ENCODE peak calls at places on chromosomes 3 and 15, in nine cellular contexts. One of them, this sample, is unnamed.

GRCh38 chr3:128486157-128486691 is 6.8 kb downstream of the GATA2 start:
- DNase-seq in A673: no peak
- DNase-seq in activated CD8-positive, alpha-beta memory T cell treated with anti-CD3 and anti-CD28 coated beads, Interleukin-2, amount 50 U/mL, for 48 hours: no peak
- DNase-seq in stimulated activated CD8-positive, alpha-beta memory T cell treated with anti-CD3 and anti-CD28 coated beads, Interleukin-7, amount 100 ng/mL, for 48 hours: no peak
- DNase-seq in posterior cingulate gyrus: no peak
- DNase-seq in effector memory CD4-positive, alpha-beta T cell: no peak
- DNase-seq in right lobe of liver: no peak
- DNase-seq in hepatocyte: no peak
- DNase-seq in pancreas: no peak
- DNase-seq in this sample: no peak

GRCh38 chr3:81744366-81744765 is 17.1 kb downstream of the GBE1 start:
- DNase-seq in A673: peak
- DNase-seq in activated CD8-positive, alpha-beta memory T cell treated with anti-CD3 and anti-CD28 coated beads, Interleukin-2, amount 50 U/mL, for 48 hours: no peak
- DNase-seq in stimulated activated CD8-positive, alpha-beta memory T cell treated with anti-CD3 and anti-CD28 coated beads, Interleukin-7, amount 100 ng/mL, for 48 hours: no peak
- DNase-seq in posterior cingulate gyrus: no peak
- DNase-seq in effector memory CD4-positive, alpha-beta T cell: no peak
- DNase-seq in right lobe of liver: no peak
- DNase-seq in hepatocyte: peak
- DNase-seq in pancreas: no peak
- DNase-seq in this sample: no peak

GRCh38 chr15:59349715-59350420 is 22.8 kb downstream of the MYO1E start:
- DNase-seq in A673: no peak
- DNase-seq in activated CD8-positive, alpha-beta memory T cell treated with anti-CD3 and anti-CD28 coated beads, Interleukin-2, amount 50 U/mL, for 48 hours: no peak
- DNase-seq in stimulated activated CD8-positive, alpha-beta memory T cell treated with anti-CD3 and anti-CD28 coated beads, Interleukin-7, amount 100 ng/mL, for 48 hours: no peak
- DNase-seq in posterior cingulate gyrus: no peak
- DNase-seq in effector memory CD4-positive, alpha-beta T cell: no peak
- DNase-seq in right lobe of liver: no peak
- DNase-seq in hepatocyte: peak
- DNase-seq in pancreas: no peak
- DNase-seq in this sample: no peak

GRCh38 chr3:147305533-147306241 is 100.7 kb downstream of the ZIC4 start:
- DNase-seq in A673: no peak
- DNase-seq in activated CD8-positive, alpha-beta memory T cell treated with anti-CD3 and anti-CD28 coated beads, Interleukin-2, amount 50 U/mL, for 48 hours: no peak
- DNase-seq in stimulated activated CD8-positive, alpha-beta memory T cell treated with anti-CD3 and anti-CD28 coated beads, Interleukin-7, amount 100 ng/mL, for 48 hours: no peak
- DNase-seq in posterior cingulate gyrus: no peak
- DNase-seq in effector memory CD4-positive, alpha-beta T cell: no peak
- DNase-seq in right lobe of liver: no peak
- DNase-seq in hepatocyte: no peak
- DNase-seq in pancreas: no peak
- DNase-seq in this sample: no peak

GRCh38 chr3:177337548-177338331 is 140.5 kb upstream of the TBL1XR1 start:
- DNase-seq in A673: no peak
- DNase-seq in activated CD8-positive, alpha-beta memory T cell treated with anti-CD3 and anti-CD28 coated beads, Interleukin-2, amount 50 U/mL, for 48 hours: peak
- DNase-seq in stimulated activated CD8-positive, alpha-beta memory T cell treated with anti-CD3 and anti-CD28 coated beads, Interleukin-7, amount 100 ng/mL, for 48 hours: peak
- DNase-seq in posterior cingulate gyrus: no peak
- DNase-seq in effector memory CD4-positive, alpha-beta T cell: peak
- DNase-seq in right lobe of liver: no peak
- DNase-seq in hepatocyte: no peak
- DNase-seq in pancreas: no peak
- DNase-seq in this sample: no peak

GRCh38 chr15:40847225-40847961 is 3.5 kb downstream of the SPINT1 start:
- DNase-seq in A673: peak
- DNase-seq in activated CD8-positive, alpha-beta memory T cell treated with anti-CD3 and anti-CD28 coated beads, Interleukin-2, amount 50 U/mL, for 48 hours: no peak
- DNase-seq in stimulated activated CD8-positive, alpha-beta memory T cell treated with anti-CD3 and anti-CD28 coated beads, Interleukin-7, amount 100 ng/mL, for 48 hours: no peak
- DNase-seq in posterior cingulate gyrus: no peak
- DNase-seq in effector memory CD4-positive, alpha-beta T cell: no peak
- DNase-seq in right lobe of liver: peak
- DNase-seq in hepatocyte: peak
- DNase-seq in pancreas: peak
- DNase-seq in this sample: peak

GRCh38 chr3:160003520-160004128 is 15.0 kb downstream of the IL12A start:
- DNase-seq in A673: peak
- DNase-seq in activated CD8-positive, alpha-beta memory T cell treated with anti-CD3 and anti-CD28 coated beads, Interleukin-2, amount 50 U/mL, for 48 hours: peak
- DNase-seq in stimulated activated CD8-positive, alpha-beta memory T cell treated with anti-CD3 and anti-CD28 coated beads, Interleukin-7, amount 100 ng/mL, for 48 hours: no peak
- DNase-seq in posterior cingulate gyrus: peak
- DNase-seq in effector memory CD4-positive, alpha-beta T cell: no peak
- DNase-seq in right lobe of liver: peak
- DNase-seq in hepatocyte: peak
- DNase-seq in pancreas: peak
- DNase-seq in this sample: peak

GRCh38 chr3:123660900-123661299 is 76.0 kb upstream of the HACD2 start:
- DNase-seq in A673: peak
- DNase-seq in activated CD8-positive, alpha-beta memory T cell treated with anti-CD3 and anti-CD28 coated beads, Interleukin-2, amount 50 U/mL, for 48 hours: no peak
- DNase-seq in stimulated activated CD8-positive, alpha-beta memory T cell treated with anti-CD3 and anti-CD28 coated beads, Interleukin-7, amount 100 ng/mL, for 48 hours: no peak
- DNase-seq in posterior cingulate gyrus: peak
- DNase-seq in effector memory CD4-positive, alpha-beta T cell: no peak
- DNase-seq in right lobe of liver: peak
- DNase-seq in hepatocyte: peak
- DNase-seq in pancreas: peak
- DNase-seq in this sample: peak

GRCh38 chr3:116443096-116443793 is 2.0 kb downstream of the LSAMP start:
- DNase-seq in A673: peak
- DNase-seq in activated CD8-positive, alpha-beta memory T cell treated with anti-CD3 and anti-CD28 coated beads, Interleukin-2, amount 50 U/mL, for 48 hours: no peak
- DNase-seq in stimulated activated CD8-positive, alpha-beta memory T cell treated with anti-CD3 and anti-CD28 coated beads, Interleukin-7, amount 100 ng/mL, for 48 hours: no peak
- DNase-seq in posterior cingulate gyrus: no peak
- DNase-seq in effector memory CD4-positive, alpha-beta T cell: no peak
- DNase-seq in right lobe of liver: no peak
- DNase-seq in hepatocyte: no peak
- DNase-seq in pancreas: no peak
- DNase-seq in this sample: peak

GRCh38 chr15:91516866-91517265 is 336.6 kb upstream of the SLCO3A1 start:
- DNase-seq in A673: no peak
- DNase-seq in activated CD8-positive, alpha-beta memory T cell treated with anti-CD3 and anti-CD28 coated beads, Interleukin-2, amount 50 U/mL, for 48 hours: no peak
- DNase-seq in stimulated activated CD8-positive, alpha-beta memory T cell treated with anti-CD3 and anti-CD28 coated beads, Interleukin-7, amount 100 ng/mL, for 48 hours: no peak
- DNase-seq in posterior cingulate gyrus: no peak
- DNase-seq in effector memory CD4-positive, alpha-beta T cell: no peak
- DNase-seq in right lobe of liver: no peak
- DNase-seq in hepatocyte: no peak
- DNase-seq in pancreas: no peak
- DNase-seq in this sample: no peak

GRCh38 chr3:183381179-183381578 is 47.2 kb downstream of the MCF2L2 start:
- DNase-seq in A673: peak
- DNase-seq in activated CD8-positive, alpha-beta memory T cell treated with anti-CD3 and anti-CD28 coated beads, Interleukin-2, amount 50 U/mL, for 48 hours: no peak
- DNase-seq in stimulated activated CD8-positive, alpha-beta memory T cell treated with anti-CD3 and anti-CD28 coated beads, Interleukin-7, amount 100 ng/mL, for 48 hours: no peak
- DNase-seq in posterior cingulate gyrus: no peak
- DNase-seq in effector memory CD4-positive, alpha-beta T cell: no peak
- DNase-seq in right lobe of liver: no peak
- DNase-seq in hepatocyte: no peak
- DNase-seq in pancreas: no peak
- DNase-seq in this sample: no peak

GRCh38 chr15:101489236-101489632 is 273 bp downstream of the PCSK6 start:
- DNase-seq in A673: peak
- DNase-seq in activated CD8-positive, alpha-beta memory T cell treated with anti-CD3 and anti-CD28 coated beads, Interleukin-2, amount 50 U/mL, for 48 hours: no peak
- DNase-seq in stimulated activated CD8-positive, alpha-beta memory T cell treated with anti-CD3 and anti-CD28 coated beads, Interleukin-7, amount 100 ng/mL, for 48 hours: no peak
- DNase-seq in posterior cingulate gyrus: peak
- DNase-seq in effector memory CD4-positive, alpha-beta T cell: no peak
- DNase-seq in right lobe of liver: peak
- DNase-seq in hepatocyte: peak
- DNase-seq in pancreas: peak
- DNase-seq in this sample: no peak

GRCh38 chr3:140204271-140204984 is 269.4 kb downstream of the CLSTN2 start:
- DNase-seq in A673: no peak
- DNase-seq in activated CD8-positive, alpha-beta memory T cell treated with anti-CD3 and anti-CD28 coated beads, Interleukin-2, amount 50 U/mL, for 48 hours: no peak
- DNase-seq in stimulated activated CD8-positive, alpha-beta memory T cell treated with anti-CD3 and anti-CD28 coated beads, Interleukin-7, amount 100 ng/mL, for 48 hours: no peak
- DNase-seq in posterior cingulate gyrus: no peak
- DNase-seq in effector memory CD4-positive, alpha-beta T cell: no peak
- DNase-seq in right lobe of liver: no peak
- DNase-seq in hepatocyte: no peak
- DNase-seq in pancreas: no peak
- DNase-seq in this sample: no peak

GRCh38 chr3:120908030-120908802 is at the start of gene STXBP5L:
- DNase-seq in A673: peak
- DNase-seq in activated CD8-positive, alpha-beta memory T cell treated with anti-CD3 and anti-CD28 coated beads, Interleukin-2, amount 50 U/mL, for 48 hours: peak
- DNase-seq in stimulated activated CD8-positive, alpha-beta memory T cell treated with anti-CD3 and anti-CD28 coated beads, Interleukin-7, amount 100 ng/mL, for 48 hours: peak
- DNase-seq in posterior cingulate gyrus: peak
- DNase-seq in effector memory CD4-positive, alpha-beta T cell: peak
- DNase-seq in right lobe of liver: peak
- DNase-seq in hepatocyte: peak
- DNase-seq in pancreas: peak
- DNase-seq in this sample: peak

GRCh38 chr15:65413760-65414144 is 9.0 kb downstream of the IGDCC4 start:
- DNase-seq in A673: no peak
- DNase-seq in activated CD8-positive, alpha-beta memory T cell treated with anti-CD3 and anti-CD28 coated beads, Interleukin-2, amount 50 U/mL, for 48 hours: no peak
- DNase-seq in stimulated activated CD8-positive, alpha-beta memory T cell treated with anti-CD3 and anti-CD28 coated beads, Interleukin-7, amount 100 ng/mL, for 48 hours: no peak
- DNase-seq in posterior cingulate gyrus: no peak
- DNase-seq in effector memory CD4-positive, alpha-beta T cell: no peak
- DNase-seq in right lobe of liver: no peak
- DNase-seq in hepatocyte: no peak
- DNase-seq in pancreas: no peak
- DNase-seq in this sample: no peak

GRCh38 chr3:129463736-129464135 is 23.7 kb downstream of the IFT122 start:
- DNase-seq in A673: no peak
- DNase-seq in activated CD8-positive, alpha-beta memory T cell treated with anti-CD3 and anti-CD28 coated beads, Interleukin-2, amount 50 U/mL, for 48 hours: no peak
- DNase-seq in stimulated activated CD8-positive, alpha-beta memory T cell treated with anti-CD3 and anti-CD28 coated beads, Interleukin-7, amount 100 ng/mL, for 48 hours: no peak
- DNase-seq in posterior cingulate gyrus: no peak
- DNase-seq in effector memory CD4-positive, alpha-beta T cell: no peak
- DNase-seq in right lobe of liver: no peak
- DNase-seq in hepatocyte: no peak
- DNase-seq in pancreas: no peak
- DNase-seq in this sample: peak

GRCh38 chr3:108202834-108203233 is 19.4 kb downstream of the IFT57 start:
- DNase-seq in A673: no peak
- DNase-seq in activated CD8-positive, alpha-beta memory T cell treated with anti-CD3 and anti-CD28 coated beads, Interleukin-2, amount 50 U/mL, for 48 hours: no peak
- DNase-seq in stimulated activated CD8-positive, alpha-beta memory T cell treated with anti-CD3 and anti-CD28 coated beads, Interleukin-7, amount 100 ng/mL, for 48 hours: no peak
- DNase-seq in posterior cingulate gyrus: no peak
- DNase-seq in effector memory CD4-positive, alpha-beta T cell: no peak
- DNase-seq in right lobe of liver: no peak
- DNase-seq in hepatocyte: no peak
- DNase-seq in pancreas: no peak
- DNase-seq in this sample: no peak

GRCh38 chr3:57962448-57962834 is 45.8 kb upstream of the FLNB start:
- DNase-seq in A673: no peak
- DNase-seq in activated CD8-positive, alpha-beta memory T cell treated with anti-CD3 and anti-CD28 coated beads, Interleukin-2, amount 50 U/mL, for 48 hours: no peak
- DNase-seq in stimulated activated CD8-positive, alpha-beta memory T cell treated with anti-CD3 and anti-CD28 coated beads, Interleukin-7, amount 100 ng/mL, for 48 hours: no peak
- DNase-seq in posterior cingulate gyrus: no peak
- DNase-seq in effector memory CD4-positive, alpha-beta T cell: no peak
- DNase-seq in right lobe of liver: no peak
- DNase-seq in hepatocyte: no peak
- DNase-seq in pancreas: no peak
- DNase-seq in this sample: no peak

GRCh38 chr3:98528474-98529346 is 3.1 kb upstream of the GPR15 start:
- DNase-seq in A673: no peak
- DNase-seq in activated CD8-positive, alpha-beta memory T cell treated with anti-CD3 and anti-CD28 coated beads, Interleukin-2, amount 50 U/mL, for 48 hours: no peak
- DNase-seq in stimulated activated CD8-positive, alpha-beta memory T cell treated with anti-CD3 and anti-CD28 coated beads, Interleukin-7, amount 100 ng/mL, for 48 hours: no peak
- DNase-seq in posterior cingulate gyrus: no peak
- DNase-seq in effector memory CD4-positive, alpha-beta T cell: no peak
- DNase-seq in right lobe of liver: no peak
- DNase-seq in hepatocyte: no peak
- DNase-seq in pancreas: no peak
- DNase-seq in this sample: no peak

GRCh38 chr3:12750223-12750622 is 8.8 kb downstream of the TMEM40 start:
- DNase-seq in A673: no peak
- DNase-seq in activated CD8-positive, alpha-beta memory T cell treated with anti-CD3 and anti-CD28 coated beads, Interleukin-2, amount 50 U/mL, for 48 hours: no peak
- DNase-seq in stimulated activated CD8-positive, alpha-beta memory T cell treated with anti-CD3 and anti-CD28 coated beads, Interleukin-7, amount 100 ng/mL, for 48 hours: no peak
- DNase-seq in posterior cingulate gyrus: no peak
- DNase-seq in effector memory CD4-positive, alpha-beta T cell: no peak
- DNase-seq in right lobe of liver: peak
- DNase-seq in hepatocyte: no peak
- DNase-seq in pancreas: peak
- DNase-seq in this sample: no peak

GRCh38 chr3:150038830-150039229 is 68.1 kb upstream of the PFN2 start:
- DNase-seq in A673: no peak
- DNase-seq in activated CD8-positive, alpha-beta memory T cell treated with anti-CD3 and anti-CD28 coated beads, Interleukin-2, amount 50 U/mL, for 48 hours: no peak
- DNase-seq in stimulated activated CD8-positive, alpha-beta memory T cell treated with anti-CD3 and anti-CD28 coated beads, Interleukin-7, amount 100 ng/mL, for 48 hours: no peak
- DNase-seq in posterior cingulate gyrus: no peak
- DNase-seq in effector memory CD4-positive, alpha-beta T cell: no peak
- DNase-seq in right lobe of liver: no peak
- DNase-seq in hepatocyte: no peak
- DNase-seq in pancreas: peak
- DNase-seq in this sample: no peak

GRCh38 chr3:160134964-160135363 is 90.3 kb upstream of the C3orf80 start:
- DNase-seq in A673: peak
- DNase-seq in activated CD8-positive, alpha-beta memory T cell treated with anti-CD3 and anti-CD28 coated beads, Interleukin-2, amount 50 U/mL, for 48 hours: no peak
- DNase-seq in stimulated activated CD8-positive, alpha-beta memory T cell treated with anti-CD3 and anti-CD28 coated beads, Interleukin-7, amount 100 ng/mL, for 48 hours: no peak
- DNase-seq in posterior cingulate gyrus: no peak
- DNase-seq in effector memory CD4-positive, alpha-beta T cell: no peak
- DNase-seq in right lobe of liver: no peak
- DNase-seq in hepatocyte: no peak
- DNase-seq in pancreas: no peak
- DNase-seq in this sample: no peak

GRCh38 chr3:138461246-138461645 is 26.8 kb downstream of the ESYT3 start:
- DNase-seq in A673: no peak
- DNase-seq in activated CD8-positive, alpha-beta memory T cell treated with anti-CD3 and anti-CD28 coated beads, Interleukin-2, amount 50 U/mL, for 48 hours: no peak
- DNase-seq in stimulated activated CD8-positive, alpha-beta memory T cell treated with anti-CD3 and anti-CD28 coated beads, Interleukin-7, amount 100 ng/mL, for 48 hours: no peak
- DNase-seq in posterior cingulate gyrus: no peak
- DNase-seq in effector memory CD4-positive, alpha-beta T cell: no peak
- DNase-seq in right lobe of liver: no peak
- DNase-seq in hepatocyte: peak
- DNase-seq in pancreas: no peak
- DNase-seq in this sample: no peak

GRCh38 chr3:61442696-61443095 is 118.7 kb upstream of the PTPRG start:
- DNase-seq in A673: no peak
- DNase-seq in activated CD8-positive, alpha-beta memory T cell treated with anti-CD3 and anti-CD28 coated beads, Interleukin-2, amount 50 U/mL, for 48 hours: no peak
- DNase-seq in stimulated activated CD8-positive, alpha-beta memory T cell treated with anti-CD3 and anti-CD28 coated beads, Interleukin-7, amount 100 ng/mL, for 48 hours: no peak
- DNase-seq in posterior cingulate gyrus: no peak
- DNase-seq in effector memory CD4-positive, alpha-beta T cell: no peak
- DNase-seq in right lobe of liver: no peak
- DNase-seq in hepatocyte: no peak
- DNase-seq in pancreas: no peak
- DNase-seq in this sample: no peak

GRCh38 chr15:89693696-89694095 is 3.1 kb downstream of the WDR93 start:
- DNase-seq in A673: no peak
- DNase-seq in activated CD8-positive, alpha-beta memory T cell treated with anti-CD3 and anti-CD28 coated beads, Interleukin-2, amount 50 U/mL, for 48 hours: no peak
- DNase-seq in stimulated activated CD8-positive, alpha-beta memory T cell treated with anti-CD3 and anti-CD28 coated beads, Interleukin-7, amount 100 ng/mL, for 48 hours: no peak
- DNase-seq in posterior cingulate gyrus: no peak
- DNase-seq in effector memory CD4-positive, alpha-beta T cell: no peak
- DNase-seq in right lobe of liver: no peak
- DNase-seq in hepatocyte: no peak
- DNase-seq in pancreas: no peak
- DNase-seq in this sample: no peak

GRCh38 chr3:126958638-126959085 is 24.3 kb upstream of the PLXNA1 start:
- DNase-seq in A673: no peak
- DNase-seq in activated CD8-positive, alpha-beta memory T cell treated with anti-CD3 and anti-CD28 coated beads, Interleukin-2, amount 50 U/mL, for 48 hours: no peak
- DNase-seq in stimulated activated CD8-positive, alpha-beta memory T cell treated with anti-CD3 and anti-CD28 coated beads, Interleukin-7, amount 100 ng/mL, for 48 hours: no peak
- DNase-seq in posterior cingulate gyrus: no peak
- DNase-seq in effector memory CD4-positive, alpha-beta T cell: no peak
- DNase-seq in right lobe of liver: peak
- DNase-seq in hepatocyte: no peak
- DNase-seq in pancreas: no peak
- DNase-seq in this sample: no peak

This sample was measured in putamen.